ENCODE peak calls at places on chromosomes 5 and 9, in ten cellular contexts. M, C, G, Q, W, Y, B, V, T and D are unnamed samples.

GRCh38 chr9:89482056-89482784 is 15.7 kb downstream of the SEMA4D start:
- DNase-seq in M (no peak), C (no peak), G (no peak), Q (no peak), W (no peak), Y (no peak), B (no peak), V (no peak), T (no peak), D (no peak)

GRCh38 chr5:139655727-139656271 is 7.7 kb downstream of the CXXC5 start:
- DNase-seq in M (no peak), C (peak), G (no peak), Q (no peak), W (peak), Y (peak), B (peak), V (no peak), T (peak), D (peak)

GRCh38 chr5:175796536-175797499 is 74.6 kb upstream of the CPLX2 start:
- DNase-seq in M (peak), C (peak), G (peak), Q (peak), W (peak), Y (peak), B (peak), V (peak), T (peak), D (peak)

GRCh38 chr5:69217154-69217731 is 17.4 kb upstream of the CDK7 start:
- DNase-seq in M (peak), C (no peak), G (peak), Q (no peak), W (no peak), Y (no peak), B (no peak), V (peak), T (no peak), D (no peak)

GRCh38 chr9:89534464-89534863 is 36.6 kb upstream of the SEMA4D start:
- DNase-seq in M (no peak), C (no peak), G (no peak), Q (no peak), W (no peak), Y (no peak), B (no peak), V (no peak), T (no peak), D (no peak)

GRCh38 chr5:137660349-137660817 is 75.5 kb downstream of the KLHL3 start:
- DNase-seq in M (peak), C (peak), G (peak), Q (peak), W (peak), Y (no peak), B (peak), V (peak), T (peak), D (peak)

GRCh38 chr5:67303356-67303755 is 106.8 kb upstream of the CD180 start:
- DNase-seq in M (no peak), C (peak), G (no peak), Q (peak), W (peak), Y (no peak), B (peak), V (no peak), T (no peak), D (no peak)

GRCh38 chr5:173789031-173789920 is 98.9 kb upstream of the CPEB4 start:
- DNase-seq in M (no peak), C (peak), G (no peak), Q (peak), W (peak), Y (no peak), B (peak), V (peak), T (peak), D (peak)

GRCh38 chr5:143606043-143606752 is 202.7 kb upstream of the NR3C1 start:
- DNase-seq in M (no peak), C (no peak), G (no peak), Q (no peak), W (no peak), Y (no peak), B (no peak), V (peak), T (no peak), D (no peak)

GRCh38 chr5:16483361-16483760 is 17.8 kb upstream of the ZNF622 start:
- DNase-seq in M (no peak), C (no peak), G (no peak), Q (no peak), W (no peak), Y (no peak), B (no peak), V (no peak), T (no peak), D (no peak)

GRCh38 chr5:133868946-133869674 is 99.3 kb downstream of the C5orf15 start:
- DNase-seq in M (peak), C (peak), G (peak), Q (peak), W (peak), Y (peak), B (peak), V (peak), T (peak), D (no peak)

GRCh38 chr5:148972958-148973357 is 89.9 kb downstream of the SH3TC2 start:
- DNase-seq in M (no peak), C (peak), G (peak), Q (peak), W (peak), Y (peak), B (peak), V (no peak), T (no peak), D (peak)

GRCh38 chr5:94432499-94432898 is 185.9 kb downstream of the KIAA0825 start:
- DNase-seq in M (no peak), C (peak), G (no peak), Q (peak), W (peak), Y (no peak), B (peak), V (no peak), T (no peak), D (no peak)

GRCh38 chr5:179410291-179411160 is 65.3 kb upstream of the ADAMTS2 start:
- DNase-seq in M (no peak), C (no peak), G (no peak), Q (no peak), W (no peak), Y (no peak), B (no peak), V (no peak), T (no peak), D (no peak)

GRCh38 chr9:93658184-93658925 is 82.0 kb downstream of the PHF2 start:
- DNase-seq in M (no peak), C (no peak), G (no peak), Q (no peak), W (no peak), Y (peak), B (no peak), V (no peak), T (peak), D (peak)

GRCh38 chr9:77943053-77943452 is 88.6 kb downstream of the GNAQ start:
- DNase-seq in M (no peak), C (no peak), G (no peak), Q (peak), W (no peak), Y (no peak), B (no peak), V (no peak), T (no peak), D (no peak)

GRCh38 chr5:96808541-96808828 is 740 bp upstream of the ERAP1 start:
- DNase-seq in M (no peak), C (no peak), G (no peak), Q (no peak), W (no peak), Y (no peak), B (no peak), V (no peak), T (no peak), D (no peak)

GRCh38 chr5:38424237-38425080 is 132.0 kb downstream of the LIFR start:
- DNase-seq in M (no peak), C (no peak), G (no peak), Q (no peak), W (peak), Y (no peak), B (no peak), V (no peak), T (no peak), D (no peak)

GRCh38 chr9:78369644-78370219 is 72.8 kb downstream of the PSAT1 start:
- DNase-seq in M (no peak), C (peak), G (peak), Q (peak), W (peak), Y (peak), B (peak), V (peak), T (peak), D (peak)

GRCh38 chr5:80483636-80484232 is 4.2 kb upstream of the FAM151B start:
- DNase-seq in M (no peak), C (no peak), G (no peak), Q (no peak), W (no peak), Y (no peak), B (no peak), V (no peak), T (no peak), D (no peak)

GRCh38 chr9:13960011-13960765 is 353.8 kb downstream of the NFIB start:
- DNase-seq in M (no peak), C (no peak), G (no peak), Q (peak), W (no peak), Y (no peak), B (no peak), V (no peak), T (no peak), D (no peak)

GRCh38 chr9:3434594-3434993 is 91.2 kb downstream of the RFX3 start:
- DNase-seq in M (no peak), C (peak), G (no peak), Q (peak), W (peak), Y (no peak), B (peak), V (no peak), T (no peak), D (no peak)

GRCh38 chr9:113807173-113808061 is 68.7 kb upstream of the ZNF618 start:
- DNase-seq in M (peak), C (peak), G (peak), Q (peak), W (peak), Y (no peak), B (peak), V (peak), T (no peak), D (no peak)

GRCh38 chr9:6968271-6968670 is 210.5 kb downstream of the KDM4C start:
- DNase-seq in M (peak), C (peak), G (no peak), Q (peak), W (peak), Y (no peak), B (peak), V (no peak), T (no peak), D (no peak)

GRCh38 chr5:115190388-115190787 is 20.7 kb upstream of the TRIM36 start:
- DNase-seq in M (no peak), C (no peak), G (no peak), Q (no peak), W (no peak), Y (no peak), B (no peak), V (no peak), T (no peak), D (no peak)

GRCh38 chr9:116154976-116155699 is 1.5 kb downstream of the PAPPA start:
- DNase-seq in M (no peak), C (peak), G (no peak), Q (peak), W (peak), Y (no peak), B (peak), V (peak), T (no peak), D (peak)

GRCh38 chr9:12916037-12916436 is 141.2 kb downstream of the LURAP1L start:
- DNase-seq in M (no peak), C (peak), G (no peak), Q (peak), W (peak), Y (no peak), B (peak), V (no peak), T (no peak), D (no peak)

GRCh38 chr5:180960209-180960608 is 28.4 kb upstream of the BTNL3 start:
- DNase-seq in M (no peak), C (no peak), G (no peak), Q (no peak), W (no peak), Y (no peak), B (peak), V (no peak), T (no peak), D (no peak)

GRCh38 chr5:143322931-143323330 is 80.6 kb downstream of the NR3C1 start:
- DNase-seq in M (no peak), C (peak), G (no peak), Q (peak), W (peak), Y (no peak), B (peak), V (no peak), T (no peak), D (no peak)

GRCh38 chr9:122379340-122379739 is 8.5 kb downstream of the PTGS1 start:
- DNase-seq in M (peak), C (no peak), G (no peak), Q (peak), W (peak), Y (no peak), B (no peak), V (no peak), T (no peak), D (no peak)

GRCh38 chr5:59542841-59543825 is 350.4 kb downstream of the PDE4D start:
- DNase-seq in M (peak), C (peak), G (no peak), Q (peak), W (peak), Y (peak), B (peak), V (no peak), T (no peak), D (no peak)

GRCh38 chr5:149549461-149550266 is 1.6 kb downstream of the CSNK1A1 start:
- DNase-seq in M (peak), C (peak), G (peak), Q (peak), W (peak), Y (no peak), B (peak), V (peak), T (no peak), D (no peak)

GRCh38 chr5:116437922-116438578 is 136.6 kb downstream of the SEMA6A start:
- DNase-seq in M (no peak), C (no peak), G (no peak), Q (no peak), W (no peak), Y (no peak), B (no peak), V (no peak), T (no peak), D (no peak)

GRCh38 chr5:71658916-71659661 is 60.0 kb upstream of the CARTPT start:
- DNase-seq in M (no peak), C (no peak), G (no peak), Q (peak), W (peak), Y (no peak), B (peak), V (no peak), T (no peak), D (no peak)
- TF ChIP-seq CTCF in M (no peak), C (no peak), G (peak), Q (peak), W (no peak), Y (no peak), B (no peak), V (no peak), T (no peak), D (no peak)

DNA sequence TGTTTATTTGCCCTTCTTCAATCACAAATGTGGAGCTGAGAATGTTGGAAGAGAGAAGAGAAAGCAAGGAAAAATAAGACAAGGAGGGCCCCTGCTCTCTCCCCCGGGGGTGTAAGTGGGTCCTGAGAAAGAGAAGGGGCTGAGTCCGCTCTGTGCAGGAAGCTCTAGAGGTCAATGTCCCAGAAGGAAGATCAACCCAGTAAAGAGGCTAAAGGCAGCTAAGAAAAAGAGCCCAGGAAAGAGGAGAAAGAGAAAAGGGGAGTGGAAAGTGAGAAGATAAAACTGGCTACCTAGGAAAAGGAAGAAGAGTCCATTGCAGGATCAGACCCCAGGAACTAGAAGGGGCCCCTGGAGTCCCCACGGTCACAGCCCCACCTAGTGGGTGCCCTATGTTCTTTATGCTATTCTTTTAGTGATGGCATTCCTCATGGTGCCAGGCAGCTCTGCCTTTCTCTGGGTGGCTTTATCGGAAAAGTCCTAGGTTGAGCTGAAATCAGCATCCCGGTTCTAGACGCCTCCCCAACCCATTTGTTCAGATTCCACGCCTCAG is 583.4 kb downstream of the ACTL7B start:
- DNase-seq in M (peak), C (peak), G (peak), Q (peak), W (peak), Y (peak), B (peak), V (peak), T (peak), D (peak)
- TF ChIP-seq CTCF in M (peak), C (peak), G (peak), Q (peak), W (peak), Y (no peak), B (peak), V (no peak), T (peak), D (peak)

GRCh38 chr9:38066907-38067610 is 2.0 kb downstream of the SHB start:
- DNase-seq in M (no peak), C (peak), G (no peak), Q (peak), W (peak), Y (peak), B (peak), V (no peak), T (peak), D (peak)

GRCh38 chr9:38065369-38066075 is 3.5 kb downstream of the SHB start:
- DNase-seq in M (peak), C (no peak), G (no peak), Q (no peak), W (no peak), Y (no peak), B (no peak), V (peak), T (no peak), D (peak)

GRCh38 chr9:38064842-38065368 is 4.1 kb downstream of the SHB start:
- DNase-seq in M (no peak), C (no peak), G (no peak), Q (no peak), W (no peak), Y (no peak), B (no peak), V (no peak), T (no peak), D (no peak)

GRCh38 chr9:38067611-38067891 is 1.5 kb downstream of the SHB start:
- DNase-seq in M (no peak), C (no peak), G (no peak), Q (no peak), W (peak), Y (no peak), B (peak), V (no peak), T (peak), D (no peak)

GRCh38 chr9:38066167-38066906 is 2.7 kb downstream of the SHB start:
- DNase-seq in M (no peak), C (no peak), G (no peak), Q (no peak), W (no peak), Y (no peak), B (peak), V (no peak), T (no peak), D (peak)
- TF ChIP-seq CTCF in M (no peak), C (no peak), G (no peak), Q (peak), W (peak), Y (no peak), B (peak), V (no peak), T (no peak), D (no peak)

GRCh38 chr5:124235031-124235562 is 511.3 kb downstream of the ZNF608 start:
- DNase-seq in M (no peak), C (no peak), G (no peak), Q (no peak), W (no peak), Y (no peak), B (no peak), V (no peak), T (no peak), D (no peak)
- TF ChIP-seq CTCF in M (no peak), C (no peak), G (no peak), Q (no peak), W (no peak), Y (no peak), B (no peak), V (no peak), T (no peak), D (no peak)

GRCh38 chr5:2805080-2805479 is 53.6 kb upstream of the IRX2 start:
- DNase-seq in M (no peak), C (no peak), G (no peak), Q (no peak), W (no peak), Y (no peak), B (no peak), V (no peak), T (peak), D (peak)
- TF ChIP-seq CTCF in M (no peak), C (no peak), G (no peak), Q (no peak), W (no peak), Y (no peak), B (no peak), V (no peak), T (peak), D (peak)

DNA sequence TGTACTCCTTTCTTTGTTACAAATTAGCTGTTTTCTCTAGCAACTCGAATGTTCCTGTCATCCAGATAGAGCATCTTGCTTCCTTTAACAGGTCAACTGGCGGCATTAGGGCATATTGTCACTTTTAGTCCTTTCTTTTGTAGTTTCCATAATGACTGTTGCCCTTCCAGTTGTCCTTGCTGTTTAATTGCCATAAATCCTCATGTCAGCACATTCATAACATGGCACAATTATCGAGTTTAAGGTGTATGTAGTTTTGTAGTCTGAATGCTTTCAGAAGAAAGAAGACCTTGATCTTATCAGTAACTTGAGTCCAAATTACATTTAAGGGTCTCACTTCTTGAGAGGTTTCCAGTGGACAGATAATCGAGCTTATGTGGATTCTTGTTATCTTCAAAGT is 161.7 kb upstream of the CDH12 start:
- DNase-seq in M (no peak), C (no peak), G (no peak), Q (no peak), W (no peak), Y (no peak), B (no peak), V (no peak), T (no peak), D (no peak)
- TF ChIP-seq CTCF in M (no peak), C (no peak), G (no peak), Q (no peak), W (no peak), Y (no peak), B (no peak), V (no peak), T (no peak), D (no peak)

GRCh38 chr5:41670854-41671791 is 160.7 kb upstream of the PLCXD3 start:
- DNase-seq in M (no peak), C (no peak), G (no peak), Q (no peak), W (no peak), Y (no peak), B (no peak), V (no peak), T (no peak), D (no peak)
- TF ChIP-seq CTCF in M (no peak), C (no peak), G (no peak), Q (no peak), W (no peak), Y (no peak), B (no peak), V (no peak), T (no peak), D (no peak)

DNA sequence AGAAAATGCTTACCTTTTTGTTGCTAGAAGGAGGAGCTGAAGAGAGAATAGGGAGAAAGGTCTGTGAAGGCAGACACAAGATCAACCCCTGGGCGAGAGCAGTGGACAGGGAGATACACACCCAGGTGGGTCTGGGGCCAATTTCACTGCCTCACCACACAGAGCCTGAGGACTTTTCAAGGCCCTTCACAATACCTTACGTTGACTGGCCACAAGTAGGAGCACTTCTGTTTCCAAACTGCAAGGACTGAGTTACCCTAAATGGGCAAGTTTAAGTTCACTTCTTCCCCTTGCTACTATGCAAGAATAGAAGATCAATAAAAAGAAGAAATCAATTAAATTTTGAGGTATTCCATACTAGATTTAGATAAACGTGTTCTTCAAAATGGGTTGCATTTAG is 174.5 kb upstream of the SLC12A2 start:
- DNase-seq in M (peak), C (peak), G (peak), Q (peak), W (peak), Y (no peak), B (peak), V (peak), T (no peak), D (no peak)
- TF ChIP-seq CTCF in M (peak), C (peak), G (peak), Q (peak), W (peak), Y (no peak), B (peak), V (peak), T (peak), D (peak)

GRCh38 chr9:69027355-69028097 is 8.0 kb upstream of the FXN start:
- DNase-seq in M (peak), C (peak), G (peak), Q (peak), W (peak), Y (no peak), B (peak), V (peak), T (no peak), D (no peak)
- TF ChIP-seq CTCF in M (peak), C (peak), G (peak), Q (peak), W (peak), Y (peak), B (peak), V (peak), T (peak), D (peak)